ENCODE peak calls at places on chromosomes 1 and 21, in seven cellular contexts. F is NB4, K is cardiac fibroblast, Z is uterus, G is nephron progenitor cell, T is suprapubic skin, S is B cell. M is an unnamed sample.

GRCh38 chr1:56064705-56065104 is 514.7 kb downstream of the PLPP3 start:
- DNase-seq in F (peak), K (peak), Z (no peak), G (no peak), T (no peak), S (no peak), M (no peak)

GRCh38 chr1:109089242-109090015 is 1.1 kb upstream of the TMEM167B start:
- DNase-seq in F (peak), K (peak), Z (no peak), G (peak), T (no peak), S (no peak), M (peak)

GRCh38 chr1:151693057-151693651 is 23.4 kb downstream of the CELF3 start:
- DNase-seq in F (peak), K (peak), Z (no peak), G (no peak), T (no peak), S (no peak), M (no peak)

GRCh38 chr1:24042375-24042774 is 62.2 kb upstream of the SRSF10 start:
- DNase-seq in F (no peak), K (no peak), Z (no peak), G (no peak), T (no peak), S (no peak), M (no peak)

GRCh38 chr1:193325771-193326170 is 139.4 kb upstream of the B3GALT2 start:
- DNase-seq in F (no peak), K (peak), Z (no peak), G (no peak), T (no peak), S (no peak), M (no peak)

GRCh38 chr1:210367561-210367960 is 38.9 kb downstream of the HHAT start:
- DNase-seq in F (no peak), K (no peak), Z (no peak), G (no peak), T (no peak), S (no peak), M (no peak)

GRCh38 chr1:87951852-87952251 is 623.2 kb downstream of the LMO4 start:
- DNase-seq in F (no peak), K (peak), Z (no peak), G (no peak), T (no peak), S (no peak), M (no peak)

GRCh38 chr1:6148497-6149241 is 31.5 kb downstream of the CHD5 start:
- DNase-seq in F (no peak), K (peak), Z (no peak), G (peak), T (no peak), S (peak), M (peak)

GRCh38 chr1:165896277-165896676 is 68.9 kb downstream of the UCK2 start:
- DNase-seq in F (no peak), K (peak), Z (no peak), G (no peak), T (no peak), S (no peak), M (no peak)

GRCh38 chr1:8002329-8003320 is 23.5 kb downstream of the ERRFI1 start:
- DNase-seq in F (no peak), K (no peak), Z (no peak), G (no peak), T (no peak), S (no peak), M (no peak)

DNA sequence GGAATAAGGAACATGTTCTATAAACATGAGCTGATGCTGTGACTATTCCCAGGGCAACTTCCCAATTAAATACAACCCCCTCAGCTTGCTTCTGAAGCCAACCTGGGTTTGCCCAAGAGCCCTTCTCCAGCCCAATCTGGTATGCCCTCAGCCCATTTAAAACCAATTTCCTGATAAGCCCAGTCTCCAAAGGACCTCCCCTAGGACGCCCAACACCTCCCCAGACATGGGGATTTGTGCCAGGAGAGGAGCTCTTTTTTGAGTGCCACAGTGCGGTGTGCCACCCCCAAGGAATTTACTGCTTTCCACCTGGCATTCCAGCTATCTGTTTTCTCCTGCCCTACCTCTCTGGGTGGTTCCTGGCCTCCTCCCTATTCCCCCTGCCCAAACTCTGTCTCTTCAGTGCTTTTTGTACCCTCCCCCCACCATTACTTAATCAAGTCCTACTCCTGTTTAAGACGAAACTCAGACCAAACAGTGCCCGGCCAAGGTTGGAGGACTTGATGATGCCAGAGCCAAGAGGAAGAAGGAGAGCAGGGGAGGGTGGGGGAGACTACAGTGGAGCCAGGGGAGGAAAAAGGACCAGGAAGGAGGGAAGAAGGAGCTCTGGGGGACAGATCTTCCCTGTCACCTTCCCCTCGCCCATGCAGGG is 11.4 kb upstream of the EFNA1 start:
- DNase-seq in F (no peak), K (no peak), Z (no peak), G (no peak), T (no peak), S (no peak), M (no peak)
- TF ChIP-seq CTCF in F (no peak), K (no peak), Z (no peak), G (no peak), T (no peak), S (no peak), M (no peak)

DNA sequence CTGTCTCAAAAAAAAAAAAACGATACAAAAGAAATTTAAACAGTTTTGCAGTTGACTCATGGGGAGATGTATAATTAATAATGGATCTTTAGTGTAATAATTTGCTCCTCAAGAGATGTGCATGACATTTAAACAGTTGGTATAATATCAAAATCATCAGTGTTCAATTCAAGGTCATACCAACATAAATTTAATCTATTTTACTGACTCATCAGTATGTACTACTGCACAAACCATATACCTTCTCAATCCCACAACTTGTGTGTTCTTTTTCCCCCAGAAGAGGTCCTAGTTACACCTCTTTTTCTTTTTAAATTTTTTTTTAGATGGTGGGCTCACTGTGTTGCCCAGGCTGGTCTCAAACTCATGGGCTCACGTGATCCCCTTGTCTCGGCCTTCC is 23.6 kb downstream of the CDKN2C start:
- DNase-seq in F (no peak), K (no peak), Z (no peak), G (no peak), T (no peak), S (no peak), M (no peak)
- TF ChIP-seq CTCF in F (no peak), K (no peak), Z (no peak), G (no peak), T (no peak), S (no peak), M (no peak)

GRCh38 chr1:154418062-154418897 is 13.1 kb downstream of the IL6R start:
- DNase-seq in F (no peak), K (peak), Z (no peak), G (no peak), T (peak), S (no peak), M (peak)
- TF ChIP-seq CTCF in F (no peak), K (no peak), Z (no peak), G (no peak), T (no peak), S (no peak), M (no peak)

GRCh38 chr1:43316738-43317520 is 16.1 kb downstream of the TIE1 start:
- DNase-seq in F (no peak), K (no peak), Z (no peak), G (no peak), T (peak), S (no peak), M (no peak)
- TF ChIP-seq CTCF in F (no peak), K (peak), Z (no peak), G (no peak), T (no peak), S (no peak), M (no peak)

GRCh38 chr1:38061883-38062328 is 15.3 kb upstream of the POU3F1 start:
- DNase-seq in F (no peak), K (no peak), Z (no peak), G (no peak), T (no peak), S (no peak), M (no peak)

GRCh38 chr1:38061290-38061689 is 14.7 kb upstream of the POU3F1 start:
- DNase-seq in F (no peak), K (no peak), Z (no peak), G (no peak), T (no peak), S (no peak), M (no peak)

GRCh38 chr1:38063616-38064015 is 17.0 kb upstream of the POU3F1 start:
- DNase-seq in F (no peak), K (no peak), Z (no peak), G (no peak), T (no peak), S (no peak), M (no peak)

GRCh38 chr1:38062361-38063288 is 16.0 kb upstream of the POU3F1 start:
- DNase-seq in F (no peak), K (no peak), Z (no peak), G (no peak), T (no peak), S (no peak), M (no peak)

GRCh38 chr1:38064232-38064903 is 17.8 kb upstream of the POU3F1 start:
- DNase-seq in F (no peak), K (peak), Z (no peak), G (no peak), T (no peak), S (no peak), M (no peak)
- TF ChIP-seq CTCF in F (no peak), K (no peak), Z (no peak), G (no peak), T (no peak), S (no peak), M (no peak)

GRCh38 chr1:204623894-204624361 is 61.6 kb downstream of the LRRN2 start:
- DNase-seq in F (peak), K (no peak), Z (no peak), G (peak), T (no peak), S (no peak), M (peak)
- TF ChIP-seq CTCF in F (peak), K (peak), Z (no peak), G (peak), T (no peak), S (no peak), M (no peak)

GRCh38 chr1:13517193-13517812 is 3.5 kb upstream of the LRRC38 start:
- DNase-seq in F (peak), K (peak), Z (no peak), G (peak), T (no peak), S (no peak), M (peak)

GRCh38 chr1:13516606-13517005 is 2.8 kb upstream of the LRRC38 start:
- DNase-seq in F (no peak), K (no peak), Z (no peak), G (no peak), T (no peak), S (no peak), M (no peak)

GRCh38 chr1:13513063-13513884 is 529 bp downstream of the LRRC38 start:
- DNase-seq in F (no peak), K (peak), Z (no peak), G (peak), T (no peak), S (no peak), M (no peak)

GRCh38 chr1:13512472-13512871 is 1.3 kb downstream of the LRRC38 start:
- DNase-seq in F (no peak), K (peak), Z (no peak), G (no peak), T (no peak), S (no peak), M (no peak)

DNA sequence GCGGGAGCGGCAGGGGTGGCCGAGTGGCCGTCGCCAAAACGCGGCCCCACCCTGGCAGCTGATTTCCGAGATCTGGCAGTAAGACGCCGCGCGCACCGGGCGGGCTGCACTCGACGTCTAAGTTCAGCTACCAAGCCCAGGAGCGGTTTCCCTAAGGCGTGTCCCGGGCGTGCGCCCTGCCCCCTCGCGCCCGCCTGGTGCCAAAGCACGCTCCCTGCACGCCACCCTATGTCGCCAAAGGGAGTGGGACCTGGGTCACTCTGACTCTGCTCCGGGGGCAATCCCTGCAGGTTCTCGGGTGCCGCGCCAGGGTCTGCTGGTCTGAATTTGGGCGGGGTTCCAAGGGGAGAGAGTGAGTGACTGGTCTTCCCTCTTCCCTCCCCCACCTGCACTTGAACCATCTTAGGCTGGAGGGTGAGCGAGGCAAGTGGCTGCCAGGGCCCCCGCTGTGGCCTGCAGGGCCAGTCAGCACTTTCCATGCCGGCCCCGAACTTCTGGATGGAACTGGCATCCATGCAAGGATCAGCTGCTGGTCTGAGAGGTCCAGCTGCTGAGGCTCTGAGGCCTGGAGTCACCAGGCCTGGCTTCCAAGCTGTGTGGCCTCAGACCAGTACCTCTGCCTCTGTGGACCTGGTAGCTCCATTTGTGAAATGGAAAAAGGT is at the start of gene LRRC38:
- DNase-seq in F (no peak), K (no peak), Z (no peak), G (peak), T (no peak), S (no peak), M (peak)
- TF ChIP-seq CTCF in F (no peak), K (no peak), Z (no peak), G (no peak), T (no peak), S (no peak), M (peak)

GRCh38 chr21:41407541-41408460 is 18.2 kb upstream of the MX1 start:
- DNase-seq in F (no peak), K (no peak), Z (no peak), G (no peak), T (no peak), S (no peak), M (no peak)
- TF ChIP-seq CTCF in F (no peak), K (no peak), Z (no peak), G (no peak), T (no peak), S (no peak), M (no peak)